ENCODE peak calls at places on chromosomes 11 and 22, in ten cellular contexts. One of them, this sample, is unnamed.

GRCh38 chr11:60938500-60938899 is 13.5 kb downstream of the SLC15A3 start:
- DNase-seq in K562: no peak
- DNase-seq in GM12878: no peak
- DNase-seq in GM23248: no peak
- DNase-seq in fibroblast of lung: no peak
- DNase-seq in HepG2: no peak
- DNase-seq in mammary epithelial cell: no peak
- DNase-seq in HCT116: no peak
- DNase-seq in DND-41: no peak
- DNase-seq in A673: no peak
- DNase-seq in this sample: peak; percentile 22

GRCh38 chr11:108929241-108929640 is 264.4 kb downstream of the DDX10 start:
- DNase-seq in HepG2: peak; percentile 19
- DNase-seq in mammary epithelial cell: peak; percentile 93
- DNase-seq in GM23248: peak; percentile 97
- DNase-seq in HCT116: peak; percentile 8
- DNase-seq in K562: no peak
- DNase-seq in fibroblast of lung: peak; percentile 94
- DNase-seq in A673: no peak
- DNase-seq in DND-41: no peak
- DNase-seq in GM12878: no peak
- DNase-seq in this sample: no peak

GRCh38 chr11:111603633-111604130 is 1.4 kb downstream of the SIK2 start:
- DNase-seq in HepG2: no peak
- DNase-seq in GM12878: no peak
- DNase-seq in GM23248: peak; percentile 50
- DNase-seq in A673: no peak
- DNase-seq in K562: no peak
- DNase-seq in HCT116: no peak
- DNase-seq in mammary epithelial cell: no peak
- DNase-seq in DND-41: no peak
- DNase-seq in fibroblast of lung: no peak
- DNase-seq in this sample: no peak

GRCh38 chr11:90243534-90243933 is 20.7 kb upstream of the CHORDC1 start:
- DNase-seq in HepG2: no peak
- DNase-seq in fibroblast of lung: no peak
- DNase-seq in HCT116: no peak
- DNase-seq in GM12878: no peak
- DNase-seq in A673: no peak
- DNase-seq in DND-41: no peak
- DNase-seq in mammary epithelial cell: no peak
- DNase-seq in K562: no peak
- DNase-seq in GM23248: no peak
- DNase-seq in this sample: no peak

GRCh38 chr11:46315033-46315738 is 32.1 kb upstream of the DGKZ start:
- DNase-seq in HepG2: peak; percentile 57
- DNase-seq in DND-41: peak; percentile 84
- DNase-seq in K562: peak; percentile 91
- DNase-seq in GM12878: no peak
- DNase-seq in A673: peak; percentile 99
- DNase-seq in HCT116: peak; percentile 86
- DNase-seq in fibroblast of lung: peak; percentile 83
- DNase-seq in mammary epithelial cell: peak; percentile 58
- DNase-seq in GM23248: peak; percentile 84
- DNase-seq in this sample: peak; percentile 74

GRCh38 chr22:50302041-50302541 is 5.4 kb downstream of the PLXNB2 start:
- DNase-seq in mammary epithelial cell: peak; percentile 61
- DNase-seq in K562: no peak
- DNase-seq in HepG2: no peak
- DNase-seq in A673: no peak
- DNase-seq in GM12878: no peak
- DNase-seq in DND-41: no peak
- DNase-seq in HCT116: no peak
- DNase-seq in GM23248: peak; percentile 78
- DNase-seq in fibroblast of lung: peak; percentile 28
- DNase-seq in this sample: no peak

GRCh38 chr11:77747381-77747969 is 73.0 kb downstream of the RSF1 start:
- DNase-seq in GM12878: no peak
- DNase-seq in K562: no peak
- DNase-seq in DND-41: no peak
- DNase-seq in HepG2: no peak
- DNase-seq in GM23248: peak; percentile 49
- DNase-seq in fibroblast of lung: peak; percentile 9
- DNase-seq in HCT116: no peak
- DNase-seq in mammary epithelial cell: no peak
- DNase-seq in A673: no peak
- DNase-seq in this sample: no peak

GRCh38 chr22:45852826-45853225 is 124.1 kb downstream of the WNT7B start:
- DNase-seq in GM23248: no peak
- DNase-seq in HepG2: no peak
- DNase-seq in mammary epithelial cell: no peak
- DNase-seq in fibroblast of lung: peak; percentile 14
- DNase-seq in A673: no peak
- DNase-seq in DND-41: no peak
- DNase-seq in GM12878: no peak
- DNase-seq in K562: no peak
- DNase-seq in HCT116: no peak
- DNase-seq in this sample: no peak

GRCh38 chr22:37284807-37285355 is 2.6 kb downstream of the CYTH4 start:
- DNase-seq in A673: no peak
- DNase-seq in mammary epithelial cell: no peak
- DNase-seq in HepG2: no peak
- DNase-seq in GM12878: peak; percentile 68
- DNase-seq in K562: no peak
- DNase-seq in fibroblast of lung: no peak
- DNase-seq in GM23248: no peak
- DNase-seq in DND-41: peak; percentile 58
- DNase-seq in HCT116: no peak
- DNase-seq in this sample: no peak
- TF ChIP-seq EZH2 in A673: no peak
- TF ChIP-seq EZH2 in mammary epithelial cell: no peak
- TF ChIP-seq EZH2 in HepG2: no peak
- TF ChIP-seq EZH2 in GM12878: no peak
- TF ChIP-seq EZH2 in K562: no peak
- TF ChIP-seq EZH2 in fibroblast of lung: no peak
- TF ChIP-seq EZH2 in GM23248: no peak
- TF ChIP-seq EZH2 in DND-41: no peak
- TF ChIP-seq EZH2 in HCT116: no peak
- TF ChIP-seq EZH2 in this sample: no peak

GRCh38 chr11:68011046-68011943 is 1.2 kb downstream of the ALDH3B1 start:
- DNase-seq in A673: no peak
- DNase-seq in GM23248: no peak
- DNase-seq in K562: no peak
- DNase-seq in GM12878: no peak
- DNase-seq in DND-41: no peak
- DNase-seq in fibroblast of lung: no peak
- DNase-seq in HCT116: no peak
- DNase-seq in HepG2: no peak
- DNase-seq in mammary epithelial cell: no peak
- DNase-seq in this sample: peak; percentile 31

GRCh38 chr11:68013611-68014156 is 3.6 kb downstream of the ALDH3B1 start:
- DNase-seq in mammary epithelial cell: no peak
- DNase-seq in GM12878: no peak
- DNase-seq in DND-41: no peak
- DNase-seq in A673: no peak
- DNase-seq in GM23248: no peak
- DNase-seq in HepG2: no peak
- DNase-seq in fibroblast of lung: no peak
- DNase-seq in HCT116: no peak
- DNase-seq in K562: no peak
- DNase-seq in this sample: no peak

GRCh38 chr11:68012843-68013610 is 2.9 kb downstream of the ALDH3B1 start:
- DNase-seq in DND-41: no peak
- DNase-seq in GM12878: no peak
- DNase-seq in A673: no peak
- DNase-seq in fibroblast of lung: peak; percentile 93
- DNase-seq in K562: no peak
- DNase-seq in HCT116: peak; percentile 80
- DNase-seq in GM23248: peak; percentile 98
- DNase-seq in HepG2: peak; percentile 96
- DNase-seq in mammary epithelial cell: peak; percentile 91
- DNase-seq in this sample: peak; percentile 96

GRCh38 chr11:68010058-68011041 is at the start of gene ALDH3B1:
- DNase-seq in GM12878: no peak
- DNase-seq in DND-41: no peak
- DNase-seq in HCT116: peak; percentile 60
- DNase-seq in mammary epithelial cell: peak; percentile 70
- DNase-seq in K562: peak; percentile 73
- DNase-seq in GM23248: peak; percentile 95
- DNase-seq in fibroblast of lung: peak; percentile 91
- DNase-seq in A673: no peak
- DNase-seq in HepG2: peak; percentile 73
- DNase-seq in this sample: peak; percentile 98

DNA sequence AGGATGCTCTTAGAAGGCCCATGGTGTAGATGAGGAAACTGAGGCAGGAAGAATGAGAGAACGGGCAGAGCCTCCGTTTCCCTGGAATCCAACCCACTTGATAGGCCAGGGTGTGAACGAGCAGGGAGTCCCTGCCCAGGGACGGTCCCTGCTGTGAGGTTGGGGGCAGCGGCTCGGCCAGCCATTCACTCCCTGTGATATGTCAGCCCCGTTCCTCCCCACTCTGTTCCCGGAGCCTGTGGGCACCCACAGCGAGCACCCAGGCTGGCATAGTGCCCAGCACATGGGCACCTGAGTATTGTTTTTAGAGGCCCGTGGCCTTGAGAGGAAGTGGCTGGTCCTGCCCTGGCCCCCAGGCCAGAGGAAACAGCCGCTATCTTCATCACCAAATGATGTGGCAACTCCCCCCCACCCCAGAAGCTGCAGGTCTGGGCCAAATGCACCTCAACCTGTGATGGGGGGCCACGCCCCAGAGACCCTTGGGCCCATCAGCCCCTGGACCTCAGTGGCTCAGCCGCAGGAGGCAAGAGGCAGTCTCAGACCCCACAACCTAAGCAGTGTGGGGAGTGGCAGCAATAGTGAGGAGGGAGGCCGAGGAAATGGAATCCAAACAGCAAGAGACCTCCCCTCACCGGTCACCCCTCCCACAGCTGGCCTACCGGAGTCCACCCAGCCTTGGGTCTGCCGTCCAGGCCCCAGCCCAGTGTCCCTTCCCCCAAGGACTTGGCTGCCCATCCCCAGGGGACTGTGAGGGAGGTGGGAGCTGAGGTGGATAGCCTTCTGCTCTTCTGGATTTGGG is 2.1 kb downstream of the ALDH3B1 start:
- DNase-seq in mammary epithelial cell: no peak
- DNase-seq in GM12878: no peak
- DNase-seq in GM23248: no peak
- DNase-seq in HepG2: no peak
- DNase-seq in K562: no peak
- DNase-seq in DND-41: no peak
- DNase-seq in A673: no peak
- DNase-seq in HCT116: no peak
- DNase-seq in fibroblast of lung: no peak
- DNase-seq in this sample: peak; percentile 68
- H3K27ac ChIP-seq in mammary epithelial cell: peak overlapping the region; percentile 90
- H3K27ac ChIP-seq in GM12878: no peak overlapping the region
- H3K27ac ChIP-seq in GM23248: peak overlapping the region; percentile 99
- H3K27ac ChIP-seq in HepG2: peak overlapping the region; percentile 74
- H3K27ac ChIP-seq in K562: no peak overlapping the region
- H3K27ac ChIP-seq in DND-41: no peak overlapping the region
- H3K27ac ChIP-seq in A673: no peak overlapping the region
- H3K27ac ChIP-seq in HCT116: peak overlapping the region; percentile 96
- H3K27ac ChIP-seq in fibroblast of lung: peak overlapping the region; percentile 97
- H3K27ac ChIP-seq in this sample: peak overlapping the region; percentile 93

DNA sequence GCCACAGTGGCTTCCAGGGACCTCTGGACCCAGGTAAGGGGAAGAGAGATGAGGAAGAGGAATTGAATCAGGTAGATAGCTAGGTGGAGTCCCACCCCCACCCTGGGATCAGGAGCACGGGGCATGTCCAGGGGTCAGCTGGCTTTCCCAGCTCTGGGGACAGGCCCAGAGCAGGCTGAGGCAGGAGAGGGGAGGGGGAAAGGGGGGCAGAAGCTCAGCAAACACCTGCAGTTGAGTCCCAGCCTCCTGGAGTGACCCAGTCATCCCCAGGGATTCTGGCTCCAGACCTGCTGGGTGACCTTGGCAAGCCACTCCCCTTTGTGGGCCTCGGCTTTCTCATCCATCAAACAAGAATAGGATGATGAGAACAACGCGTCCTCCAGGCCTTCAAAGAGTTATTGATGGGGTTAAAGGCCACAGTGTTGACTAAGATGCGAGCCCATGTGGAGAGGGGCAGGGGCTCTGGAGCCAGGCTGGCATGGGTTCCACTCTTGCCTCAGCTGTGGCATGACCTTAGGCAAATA is 16.0 kb downstream of the STARD10 start:
- DNase-seq in fibroblast of lung: no peak
- DNase-seq in GM23248: no peak
- DNase-seq in mammary epithelial cell: no peak
- DNase-seq in GM12878: no peak
- DNase-seq in A673: no peak
- DNase-seq in HepG2: peak; percentile 90
- DNase-seq in HCT116: no peak
- DNase-seq in K562: no peak
- DNase-seq in DND-41: no peak
- DNase-seq in this sample: no peak
- H3K4me1 ChIP-seq in fibroblast of lung: peaks cover 11% of the 10 kb centered on the region
- H3K4me1 ChIP-seq in GM23248: peaks cover 10% of the 10 kb centered on the region
- H3K4me1 ChIP-seq in mammary epithelial cell: peaks cover 34% of the 10 kb centered on the region
- H3K4me1 ChIP-seq in GM12878: peaks cover 8% of the 10 kb centered on the region
- H3K4me1 ChIP-seq in A673: peaks cover 23% of the 10 kb centered on the region
- H3K4me1 ChIP-seq in HepG2: peaks cover 87% of the 10 kb centered on the region
- H3K4me1 ChIP-seq in HCT116: peaks cover 12% of the 10 kb centered on the region
- H3K4me1 ChIP-seq in K562: peaks cover 80% of the 10 kb centered on the region
- H3K4me1 ChIP-seq in DND-41: peaks cover 12% of the 10 kb centered on the region
- H3K4me1 ChIP-seq in this sample: peaks cover 55% of the 10 kb centered on the region

GRCh38 chr11:127461575-127462344 is 461.2 kb upstream of the KIRREL3 start:
- DNase-seq in mammary epithelial cell: no peak
- DNase-seq in K562: no peak
- DNase-seq in GM23248: no peak
- DNase-seq in A673: no peak
- DNase-seq in DND-41: no peak
- DNase-seq in HCT116: no peak
- DNase-seq in fibroblast of lung: no peak
- DNase-seq in HepG2: no peak
- DNase-seq in GM12878: no peak
- DNase-seq in this sample: no peak

GRCh38 chr11:127454856-127455255 is 454.3 kb upstream of the KIRREL3 start:
- DNase-seq in GM12878: no peak
- DNase-seq in HepG2: no peak
- DNase-seq in fibroblast of lung: no peak
- DNase-seq in DND-41: no peak
- DNase-seq in HCT116: no peak
- DNase-seq in GM23248: no peak
- DNase-seq in K562: no peak
- DNase-seq in mammary epithelial cell: no peak
- DNase-seq in A673: peak; percentile 7
- DNase-seq in this sample: no peak

DNA sequence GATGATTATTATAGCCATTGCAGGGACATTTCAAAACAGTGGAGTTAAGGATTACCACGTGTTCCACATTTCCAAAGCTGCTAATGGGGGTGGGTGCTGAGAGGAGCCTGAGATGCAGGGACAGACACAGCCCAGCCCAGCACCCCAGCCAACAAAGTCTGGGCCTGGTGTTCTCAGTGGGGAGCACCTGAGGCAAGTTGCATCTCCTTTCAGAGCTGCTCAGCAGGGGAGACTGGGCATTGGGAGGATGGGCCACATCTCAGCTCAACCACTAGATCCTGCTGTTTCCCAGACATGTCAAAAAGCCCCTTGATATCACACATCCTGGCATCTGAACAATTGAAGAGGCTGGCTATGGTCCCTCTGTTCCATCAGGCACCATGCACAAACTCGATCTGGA is 458.0 kb upstream of the KIRREL3 start:
- DNase-seq in mammary epithelial cell: no peak
- DNase-seq in A673: no peak
- DNase-seq in DND-41: no peak
- DNase-seq in HepG2: no peak
- DNase-seq in GM12878: no peak
- DNase-seq in fibroblast of lung: no peak
- DNase-seq in K562: no peak
- DNase-seq in GM23248: no peak
- DNase-seq in HCT116: no peak
- DNase-seq in this sample: no peak
- TF ChIP-seq EZH2 in mammary epithelial cell: no peak
- TF ChIP-seq EZH2 in A673: no peak
- TF ChIP-seq EZH2 in DND-41: no peak
- TF ChIP-seq EZH2 in HepG2: no peak
- TF ChIP-seq EZH2 in GM12878: no peak
- TF ChIP-seq EZH2 in fibroblast of lung: no peak
- TF ChIP-seq EZH2 in K562: no peak
- TF ChIP-seq EZH2 in GM23248: no peak
- TF ChIP-seq EZH2 in HCT116: no peak
- TF ChIP-seq EZH2 in this sample: no peak

This sample was measured in PC-9.